ENCODE peak calls at places on chromosomes 13 and 19, in four cellular contexts. H, A, B and R are unnamed samples.
A peak's percentile ranks its signal among the peaks of the same experiment; 100 is the strongest.

GRCh38 chr19:8332976-8333770 is 9.9 kb downstream of the KANK3 start:
- DNase-seq in A (peak; percentile 52), H (no peak), B (peak; percentile 48), R (no peak)

GRCh38 chr13:101691326-101691725 is 238.9 kb downstream of the ITGBL1 start:
- DNase-seq in A (no peak), B (no peak), H (no peak), R (no peak)

GRCh38 chr13:28320884-28321574 is 173.9 kb downstream of the FLT1 start:
- DNase-seq in H (no peak), A (no peak), B (no peak), R (no peak)

GRCh38 chr19:41478875-41479756 is 36.2 kb downstream of the ERICH4 start:
- DNase-seq in H (no peak), B (no peak), A (no peak), R (no peak)

GRCh38 chr13:106589716-106590115 is 21.8 kb upstream of the ARGLU1 start:
- DNase-seq in A (no peak), H (peak; percentile 18), B (no peak), R (no peak)

GRCh38 chr19:40335855-40336700 is 12.1 kb downstream of the C19orf47 start:
- DNase-seq in H (peak; percentile 75), A (no peak), B (no peak), R (no peak)

GRCh38 chr13:81106348-81106747 is 765.4 kb upstream of the SPRY2 start:
- DNase-seq in H (no peak), B (no peak), A (no peak), R (no peak)

GRCh38 chr19:13095393-13095784 is 7.3 kb downstream of the LYL1 start:
- DNase-seq in A (peak; percentile 42), B (peak; percentile 81), H (no peak), R (no peak)

GRCh38 chr13:27980280-27980998 is 8.1 kb downstream of the URAD start:
- DNase-seq in H (no peak), B (peak; percentile 55), A (no peak), R (no peak)

GRCh38 chr13:20128459-20128927 is 32.4 kb downstream of the GJA3 start:
- DNase-seq in B (no peak), A (peak; percentile 21), H (no peak), R (no peak)
- TF ChIP-seq CTCF in B (peak; percentile 45), A (no peak), H (peak; percentile 16), R (no peak)

DNA sequence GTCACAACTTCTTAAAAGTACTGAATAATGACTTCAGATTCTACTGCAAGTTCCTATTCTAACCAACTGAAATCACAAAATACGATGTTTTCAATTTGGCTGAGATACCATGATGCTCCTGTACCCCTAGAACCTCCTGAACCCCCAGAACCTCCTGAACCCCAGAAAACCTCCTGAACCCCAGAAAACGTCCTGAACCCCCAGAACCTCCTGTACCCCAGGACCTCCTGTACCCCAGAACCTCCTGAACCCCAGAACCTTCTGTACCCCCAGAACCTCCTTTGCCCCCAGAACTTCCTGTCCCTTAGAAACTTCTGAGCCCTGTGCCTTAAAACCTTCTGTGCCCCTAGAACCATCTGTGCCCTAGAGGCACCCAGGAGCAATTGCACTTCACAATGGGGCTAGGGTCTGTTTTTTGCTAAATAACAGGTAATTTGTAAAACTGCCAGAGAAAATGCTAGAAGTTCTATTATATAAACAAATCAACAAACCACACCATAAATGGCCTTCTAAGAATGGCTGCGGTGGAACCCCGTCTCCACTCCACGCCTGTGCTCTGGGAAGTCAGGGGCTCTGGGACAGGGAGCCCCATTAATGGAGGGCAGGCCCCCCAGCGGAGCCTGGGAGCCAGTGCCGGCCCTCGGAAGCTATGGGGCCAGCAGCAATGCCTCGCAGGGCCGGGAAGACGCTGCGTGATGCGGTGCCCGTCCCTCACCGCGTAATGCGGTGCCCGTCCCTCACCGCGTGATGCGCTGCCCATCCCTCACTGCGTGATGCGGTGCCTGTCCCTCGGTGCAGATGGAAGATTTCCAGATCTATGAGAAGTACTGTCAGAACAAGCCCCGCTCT is 21.3 kb upstream of the F7 start:
- DNase-seq in H (no peak), A (no peak), B (peak; percentile 19), R (no peak)
- TF ChIP-seq CTCF in H (peak; percentile 13), A (no peak), B (no peak), R (no peak)

DNA sequence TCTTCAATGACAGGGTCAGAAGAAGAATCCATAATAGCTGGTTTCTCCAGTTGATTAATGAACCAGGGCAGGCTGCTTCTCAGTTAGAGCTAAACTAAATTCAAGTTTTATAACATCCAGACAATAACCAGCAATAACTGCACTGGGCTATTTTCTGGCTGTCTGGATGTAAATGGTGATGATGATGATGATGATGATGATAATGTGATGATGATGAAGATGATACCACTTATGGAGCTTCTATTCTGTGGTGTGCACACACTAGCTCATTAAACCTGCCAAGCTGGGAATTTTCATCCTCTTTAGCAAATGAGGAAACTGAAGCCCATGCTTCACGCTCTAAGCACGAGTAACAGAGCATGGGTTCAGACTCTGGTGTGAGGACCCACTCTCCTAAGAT is 132.2 kb downstream of the OXGR1 start:
- DNase-seq in B (no peak), H (no peak), A (no peak), R (no peak)
- TF ChIP-seq CTCF in B (no peak), H (no peak), A (no peak), R (no peak)

GRCh38 chr13:85651440-85651839 is 147.8 kb downstream of the SLITRK6 start:
- DNase-seq in H (peak; percentile 72), A (no peak), B (no peak), R (no peak)

GRCh38 chr13:85654227-85654626 is 145.0 kb downstream of the SLITRK6 start:
- DNase-seq in B (no peak), A (no peak), H (no peak), R (no peak)

GRCh38 chr13:85653681-85654080 is 145.5 kb downstream of the SLITRK6 start:
- DNase-seq in H (no peak), B (no peak), A (no peak), R (no peak)

GRCh38 chr13:85652536-85652935 is 146.7 kb downstream of the SLITRK6 start:
- DNase-seq in A (no peak), H (no peak), B (no peak), R (no peak)

DNA sequence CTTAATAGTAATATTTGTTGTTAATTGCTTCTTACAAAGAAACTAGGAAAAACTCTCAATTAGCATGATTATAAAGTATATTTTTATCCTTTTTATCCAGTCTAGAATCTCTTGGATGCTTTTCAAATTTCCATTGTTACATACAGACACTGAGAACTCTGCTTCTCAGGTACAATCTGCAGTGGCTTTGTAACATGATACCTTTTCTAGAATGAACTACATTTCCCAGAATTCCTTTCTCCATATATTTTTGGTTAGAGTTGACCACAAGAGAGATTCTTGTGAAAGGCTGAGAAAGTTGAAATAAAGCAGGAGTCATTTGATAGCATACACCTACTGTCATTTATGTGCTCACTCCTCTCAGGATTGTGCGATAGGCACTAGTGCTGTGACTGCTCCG is 148.6 kb downstream of the SLITRK6 start:
- DNase-seq in A (no peak), H (no peak), B (no peak), R (no peak)
- TF ChIP-seq CTCF in A (no peak), H (no peak), B (no peak), R (no peak)

GRCh38 chr13:85864963-85865530 is 65.8 kb upstream of the SLITRK6 start:
- DNase-seq in H (peak; percentile 3), B (no peak), A (no peak), R (no peak)
- TF ChIP-seq CTCF in H (peak; percentile 68), B (no peak), A (peak; percentile 45), R (peak; percentile 38)

DNA sequence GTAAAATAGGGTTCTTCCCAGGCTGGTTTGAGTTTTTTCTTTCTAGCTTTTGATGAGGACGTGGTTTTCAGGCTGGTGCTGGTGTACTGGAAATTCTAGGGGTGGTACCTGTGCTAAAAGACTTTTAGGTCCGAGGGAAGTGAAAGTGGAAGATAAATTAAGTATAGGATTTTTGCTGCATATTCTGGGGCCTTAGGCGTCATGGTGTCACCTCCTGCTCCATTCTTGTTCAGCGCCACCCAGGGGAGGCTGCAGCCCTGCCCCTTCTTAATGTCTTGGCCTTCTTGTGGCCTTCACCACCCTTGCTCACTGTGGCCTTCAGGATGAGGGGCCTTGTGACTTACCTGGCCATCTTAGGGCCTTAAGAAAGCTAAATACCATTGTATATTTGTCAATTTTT is 12.4 kb downstream of the ZNF552 start:
- DNase-seq in H (no peak), B (no peak), A (no peak), R (no peak)
- TF ChIP-seq CTCF in H (no peak), B (no peak), A (no peak), R (no peak)

GRCh38 chr13:30585748-30586262 is 31.9 kb upstream of the USPL1 start:
- DNase-seq in B (no peak), A (no peak), H (peak; percentile 92), R (no peak)

GRCh38 chr13:30577381-30577780 is 40.3 kb upstream of the USPL1 start:
- DNase-seq in A (no peak), H (peak; percentile 98), B (no peak), R (no peak)

GRCh38 chr13:30584332-30584731 is 33.4 kb upstream of the USPL1 start:
- DNase-seq in B (no peak), A (no peak), H (no peak), R (no peak)

GRCh38 chr13:30580852-30581502 is 36.7 kb upstream of the USPL1 start:
- DNase-seq in H (no peak), A (no peak), B (no peak), R (no peak)

GRCh38 chr13:30581582-30581981 is 36.1 kb upstream of the USPL1 start:
- DNase-seq in H (no peak), A (no peak), B (no peak), R (no peak)
- TF ChIP-seq CTCF in H (peak; percentile 40), A (no peak), B (no peak), R (peak; percentile 17)